ENCODE peak calls at places on chromosomes 5 and 9, in four cellular contexts. L is IMR-90, G is mesendoderm, R is H1. J is an unnamed sample.

GRCh38 chr5:127885176-127885575 is 182.0 kb downstream of the CCDC192 start:
- DNase-seq in L (no peak), G (no peak), R (no peak), J (no peak)

GRCh38 chr9:120926397-120926928 is at the start of gene TRAF1:
- DNase-seq in L (peak), G (no peak), R (no peak), J (no peak)

GRCh38 chr9:108434036-108434435 is 421.8 kb downstream of the ACTL7B start:
- DNase-seq in L (no peak), G (no peak), R (no peak), J (no peak)

GRCh38 chr5:143141652-143142051 is 261.8 kb downstream of the NR3C1 start:
- DNase-seq in L (no peak), G (no peak), R (no peak), J (no peak)

GRCh38 chr9:72365525-72366256 is 683 bp upstream of the ZFAND5 start:
- DNase-seq in L (peak), G (peak), R (no peak), J (peak)

GRCh38 chr5:153775923-153776322 is 262.8 kb downstream of the FAM114A2 start:
- DNase-seq in L (no peak), G (no peak), R (no peak), J (no peak)

GRCh38 chr5:17037751-17038150 is 101.7 kb upstream of the MYO10 start:
- DNase-seq in L (peak), G (no peak), R (no peak), J (no peak)

GRCh38 chr5:126198509-126198908 is 224.7 kb upstream of the GRAMD2B start:
- DNase-seq in L (no peak), G (no peak), R (no peak), J (no peak)

GRCh38 chr9:29290519-29290918 is 1717.2 kb upstream of the C9orf72 start:
- DNase-seq in L (no peak), G (no peak), R (no peak), J (no peak)

GRCh38 chr5:67364381-67364970 is 167.9 kb upstream of the CD180 start:
- DNase-seq in L (no peak), G (no peak), R (no peak), J (no peak)

GRCh38 chr5:158700231-158700996 is 399.3 kb downstream of the EBF1 start:
- DNase-seq in L (no peak), G (no peak), R (no peak), J (no peak)

GRCh38 chr9:4443439-4443838 is 46.8 kb upstream of the SLC1A1 start:
- DNase-seq in L (no peak), G (no peak), R (no peak), J (no peak)

DNA sequence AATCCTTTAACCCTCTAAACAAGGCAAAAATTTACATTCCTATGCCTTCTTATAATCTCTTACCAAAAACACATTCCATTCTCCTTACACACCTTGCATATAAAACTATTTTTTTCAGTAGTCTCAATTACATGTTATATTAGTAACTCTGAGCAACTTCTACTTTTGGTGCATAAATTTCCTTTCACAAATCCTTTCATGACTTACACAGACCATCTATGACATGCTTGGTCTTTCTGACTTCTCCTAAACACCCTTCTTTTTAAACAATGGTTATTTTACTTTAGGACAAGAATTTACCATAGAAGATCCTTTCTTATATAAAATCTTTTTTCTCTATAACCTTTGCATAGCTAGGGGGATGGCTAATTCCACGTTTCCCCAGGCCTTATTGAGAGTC is 208.0 kb upstream of the ARRDC3 start:
- DNase-seq in L (no peak), G (peak), R (no peak), J (no peak)
- H4K5ac ChIP-seq in L (no peak), G (no peak), R (no peak), J (no peak)

GRCh38 chr5:95857185-95857945 is 34.8 kb upstream of the GLRX start:
- DNase-seq in L (peak), G (no peak), R (no peak), J (no peak)
- H2BK15ac ChIP-seq in L (peak), G (no peak), R (no peak), J (no peak)

DNA sequence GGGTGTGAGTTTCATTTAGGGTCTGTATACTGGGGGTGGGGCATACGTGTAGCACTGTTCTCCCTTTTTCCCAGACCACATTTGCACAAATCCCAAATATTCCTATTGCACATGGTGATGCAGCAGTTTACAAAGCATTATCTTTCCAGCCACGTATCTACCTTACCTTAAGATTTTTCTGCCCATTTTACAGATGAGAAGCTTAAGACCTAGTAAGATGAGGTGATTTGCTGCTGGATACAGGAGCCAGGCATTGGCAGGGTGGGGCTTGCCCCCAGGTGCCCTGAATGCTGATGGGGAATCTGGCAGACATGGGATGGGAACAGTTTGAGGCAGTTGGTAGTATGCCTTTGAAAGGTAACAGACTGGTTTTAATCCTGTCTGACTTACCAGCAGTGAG is 12.5 kb downstream of the LHX2 start:
- DNase-seq in L (no peak), G (no peak), R (no peak), J (no peak)
- H4K5ac ChIP-seq in L (no peak), G (no peak), R (no peak), J (no peak)

DNA sequence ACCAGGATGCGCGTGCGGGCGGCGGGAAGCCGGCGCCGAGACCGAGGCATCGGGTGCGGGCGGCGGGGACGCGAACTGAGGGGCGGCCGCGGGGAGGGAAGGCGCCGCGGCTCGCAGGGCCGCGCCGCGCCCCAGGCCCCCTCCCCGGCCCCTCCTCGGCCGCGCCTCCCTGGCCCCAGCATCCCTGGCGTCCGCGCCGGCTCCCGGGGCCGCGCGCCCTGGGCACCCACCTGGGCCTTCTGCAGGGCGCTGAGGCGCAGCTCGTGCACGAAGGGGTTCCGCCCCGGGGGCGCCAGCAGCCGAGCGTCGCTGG is 324 bp downstream of the LPCAT1 start:
- DNase-seq in L (no peak), G (no peak), R (no peak), J (no peak)
- H2BK15ac ChIP-seq in L (no peak), G (no peak), R (no peak), J (no peak)

GRCh38 chr5:23419115-23419514 is 88.3 kb upstream of the PRDM9 start:
- DNase-seq in L (no peak), G (peak), R (peak), J (no peak)
- H4K5ac ChIP-seq in L (no peak), G (no peak), R (no peak), J (no peak)

J was measured in H9.